ENCODE peak calls at places on chromosome 3, in four cellular contexts. W is astrocyte of the spinal cord, E is kidney epithelial cell, U is fibroblast of pulmonary artery. B is an unnamed sample.

GRCh38 chr3:102230057-102230456 is 204.8 kb upstream of the ZPLD1 start:
- DNase-seq in W (no peak), E (no peak), U (no peak), B (no peak)

GRCh38 chr3:157247391-157247790 is 87.4 kb upstream of the CCNL1 start:
- DNase-seq in W (no peak), E (no peak), U (peak), B (no peak)

GRCh38 chr3:143604849-143605660 is 243.2 kb downstream of the SLC9A9 start:
- DNase-seq in W (no peak), E (no peak), U (peak), B (no peak)

GRCh38 chr3:190155752-190156151 is 35.1 kb upstream of the P3H2 start:
- DNase-seq in W (peak), E (no peak), U (no peak), B (no peak)

GRCh38 chr3:85161544-85161943 is 202.8 kb downstream of the CADM2 start:
- DNase-seq in W (no peak), E (no peak), U (no peak), B (no peak)

GRCh38 chr3:139318431-139318816 is 25.4 kb upstream of the MRPS22 start:
- DNase-seq in W (no peak), E (no peak), U (no peak), B (no peak)

GRCh38 chr3:129597087-129597791 is 9.2 kb downstream of the PLXND1 start:
- DNase-seq in W (peak), E (no peak), U (no peak), B (no peak)

GRCh38 chr3:55243686-55244085 is 243.4 kb downstream of the WNT5A start:
- DNase-seq in W (no peak), E (no peak), U (no peak), B (no peak)

GRCh38 chr3:126063358-126063965 is 20.5 kb downstream of the SLC41A3 start:
- DNase-seq in W (no peak), E (no peak), U (no peak), B (no peak)

GRCh38 chr3:194351080-194351672 is at the start of gene CPN2:
- DNase-seq in W (no peak), E (no peak), U (no peak), B (no peak)

GRCh38 chr3:101619734-101620133 is 45.8 kb downstream of the PCNP start:
- DNase-seq in W (no peak), E (no peak), U (no peak), B (no peak)

GRCh38 chr3:150183619-150184425 is 213.1 kb upstream of the PFN2 start:
- DNase-seq in W (peak), E (peak), U (peak), B (peak)

GRCh38 chr3:143896486-143896885 is 48.2 kb upstream of the SLC9A9 start:
- DNase-seq in W (no peak), E (no peak), U (no peak), B (no peak)

GRCh38 chr3:53545365-53546031 is 51.1 kb downstream of the CACNA1D start:
- DNase-seq in W (no peak), E (no peak), U (no peak), B (no peak)

GRCh38 chr3:63967675-63968611 is 55.4 kb downstream of the PSMD6 start:
- DNase-seq in W (peak), E (peak), U (peak), B (no peak)

GRCh38 chr3:151198849-151199248 is 4.2 kb downstream of the GPR171 start:
- DNase-seq in W (no peak), E (no peak), U (no peak), B (no peak)

GRCh38 chr3:59953104-59953503 is 903.3 kb upstream of the CFAP20DC start:
- DNase-seq in W (no peak), E (no peak), U (no peak), B (no peak)

GRCh38 chr3:167940241-167940640 is 155.5 kb downstream of the GOLIM4 start:
- DNase-seq in W (no peak), E (no peak), U (no peak), B (no peak)

GRCh38 chr3:133997871-133998635 is 31.7 kb downstream of the SLCO2A1 start:
- DNase-seq in W (no peak), E (no peak), U (no peak), B (no peak)

GRCh38 chr3:85567074-85567676 is 608.4 kb downstream of the CADM2 start:
- DNase-seq in W (peak), E (no peak), U (peak), B (no peak)

GRCh38 chr3:126155819-126156218 is 24.6 kb downstream of the ALDH1L1 start:
- DNase-seq in W (no peak), E (no peak), U (no peak), B (no peak)

GRCh38 chr3:61634678-61635077 is 73.3 kb downstream of the PTPRG start:
- DNase-seq in W (no peak), E (no peak), U (peak), B (no peak)

GRCh38 chr3:111617406-111617805 is 22.3 kb upstream of the ZBED2 start:
- DNase-seq in W (no peak), E (no peak), U (no peak), B (no peak)

GRCh38 chr3:111618945-111619344 is 23.8 kb upstream of the ZBED2 start:
- DNase-seq in W (no peak), E (no peak), U (no peak), B (no peak)

GRCh38 chr3:111619833-111620232 is 24.7 kb upstream of the ZBED2 start:
- DNase-seq in W (peak), E (no peak), U (no peak), B (no peak)

GRCh38 chr3:111617912-111618601 is 22.9 kb upstream of the ZBED2 start:
- DNase-seq in W (no peak), E (no peak), U (no peak), B (no peak)

GRCh38 chr3:111621535-111621934 is 26.4 kb upstream of the ZBED2 start:
- DNase-seq in W (no peak), E (no peak), U (no peak), B (no peak)
- TF ChIP-seq CTCF in W (peak), E (peak), U (peak), B (no peak)

DNA sequence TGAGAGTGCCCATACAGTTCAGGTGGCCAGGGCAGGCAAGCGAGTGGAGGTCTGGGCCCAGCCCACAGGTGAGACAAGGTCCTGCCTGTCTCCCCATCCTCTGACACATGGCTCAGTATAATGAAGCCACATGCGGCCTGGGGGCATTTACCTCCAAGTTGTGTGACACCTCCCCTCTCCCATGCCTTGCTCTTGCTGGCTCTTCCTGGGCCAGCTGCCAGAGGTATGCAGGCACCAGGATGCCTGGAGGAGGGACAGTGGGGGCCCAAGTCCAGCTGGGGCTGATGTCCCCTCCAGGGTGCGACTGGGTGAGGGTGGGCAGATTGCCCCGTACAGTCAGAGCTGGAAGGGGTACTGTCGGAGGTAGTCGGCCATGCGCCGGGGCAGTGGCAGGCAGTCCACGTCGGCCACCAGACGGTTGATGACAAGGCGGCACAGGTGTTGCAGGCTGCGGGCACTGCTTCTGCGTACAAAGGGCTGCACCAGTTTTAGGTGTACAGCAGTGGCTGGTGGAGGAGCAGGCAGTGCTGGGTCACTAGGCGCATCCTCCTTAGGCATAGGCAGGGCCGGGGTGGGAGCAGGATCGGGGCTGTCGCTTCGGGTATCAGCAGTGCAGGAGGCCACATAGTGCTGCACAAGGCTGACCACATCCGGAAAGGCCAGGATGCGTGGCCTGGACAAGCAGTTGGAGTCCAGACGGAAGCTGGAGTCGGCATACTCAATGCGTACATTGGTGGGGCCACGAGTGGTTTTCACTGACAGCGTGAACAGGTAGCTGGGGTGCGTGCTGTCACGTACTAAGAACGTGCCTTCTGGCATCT is 4.1 kb downstream of the CISH start:
- DNase-seq in W (no peak), E (no peak), U (no peak), B (no peak)
- H3K4me3 ChIP-seq in W (no peak), E (no peak), U (no peak), B (no peak)

GRCh38 chr3:140358696-140359095 is 319.2 kb upstream of the TRIM42 start:
- DNase-seq in W (no peak), E (peak), U (no peak), B (no peak)

GRCh38 chr3:140355481-140355880 is 322.4 kb upstream of the TRIM42 start:
- DNase-seq in W (no peak), E (no peak), U (no peak), B (no peak)

GRCh38 chr3:140363801-140364200 is 314.1 kb upstream of the TRIM42 start:
- DNase-seq in W (no peak), E (no peak), U (no peak), B (no peak)

GRCh38 chr3:140359198-140359995 is 318.5 kb upstream of the TRIM42 start:
- DNase-seq in W (no peak), E (no peak), U (no peak), B (no peak)

GRCh38 chr3:140360332-140360731 is 317.5 kb upstream of the TRIM42 start:
- DNase-seq in W (no peak), E (no peak), U (no peak), B (no peak)
- TF ChIP-seq CTCF in W (peak), E (no peak), U (no peak), B (no peak)

GRCh38 chr3:169769287-169770181 is at the start of gene ACTRT3:
- DNase-seq in W (peak), E (no peak), U (peak), B (no peak)

GRCh38 chr3:169760479-169760878 is 4.4 kb downstream of the TERC start:
- DNase-seq in W (peak), E (no peak), U (peak), B (no peak)

GRCh38 chr3:169764453-169765280 is at the start of gene TERC:
- DNase-seq in W (peak), E (no peak), U (peak), B (no peak)

GRCh38 chr3:169764164-169764452 is 752 bp downstream of the TERC start:
- DNase-seq in W (no peak), E (no peak), U (peak), B (no peak)

DNA sequence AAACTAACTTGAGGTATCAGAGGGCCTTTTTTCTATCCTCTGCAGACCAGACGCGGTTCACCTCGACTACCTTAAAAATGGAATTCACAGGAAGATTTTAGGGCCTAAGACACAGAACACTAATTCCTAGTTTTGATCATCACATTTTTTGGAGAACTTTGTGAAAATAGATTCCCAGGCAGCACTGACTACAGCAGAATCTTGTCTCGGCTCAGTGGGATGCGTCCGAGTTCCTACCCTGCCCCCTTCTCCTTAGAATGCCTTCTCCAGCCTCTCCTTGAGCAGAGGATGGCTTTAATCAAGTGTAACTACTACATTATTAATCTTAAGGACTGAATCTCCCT is 393 bp upstream of the TERC start:
- DNase-seq in W (no peak), E (no peak), U (no peak), B (no peak)
- H3K4me3 ChIP-seq in W (peak), E (peak), U (peak), B (peak)